ENCODE peak calls at places on chromosomes 1 and 21, in eight cellular contexts. One of them, this sample, is unnamed.
A peak's percentile ranks its signal among the peaks of the same experiment; 100 is the strongest.

GRCh38 chr1:172969611-172970010 is 81.1 kb downstream of the TNFSF18 start:
- DNase-seq in activated T-helper 1 cell treated with Interleukin-2 at 50 U/mL for 16 hours: no peak
- DNase-seq in neural crest cell: no peak
- DNase-seq in NCI-H1417: no peak
- DNase-seq in GM04503: peak; percentile 93
- DNase-seq in endothelial cell: no peak
- DNase-seq in cardiac muscle cell: no peak
- DNase-seq in NCI-H1092: no peak
- DNase-seq in this sample: no peak

GRCh38 chr1:117009132-117009531 is 7.6 kb downstream of the CD101 start:
- DNase-seq in GM04503: no peak
- DNase-seq in cardiac muscle cell: no peak
- DNase-seq in neural crest cell: no peak
- DNase-seq in NCI-H1092: no peak
- DNase-seq in activated T-helper 1 cell treated with Interleukin-2 at 50 U/mL for 16 hours: no peak
- DNase-seq in NCI-H1417: no peak
- DNase-seq in endothelial cell: no peak
- DNase-seq in this sample: no peak

GRCh38 chr1:17438977-17439249 is 564 bp downstream of the RCC2 start:
- DNase-seq in cardiac muscle cell: no peak
- DNase-seq in neural crest cell: no peak
- DNase-seq in NCI-H1092: no peak
- DNase-seq in endothelial cell: peak; percentile 48
- DNase-seq in NCI-H1417: no peak
- DNase-seq in GM04503: no peak
- DNase-seq in activated T-helper 1 cell treated with Interleukin-2 at 50 U/mL for 16 hours: no peak
- DNase-seq in this sample: no peak

GRCh38 chr1:206578115-206578935 is 33.9 kb downstream of the EIF2D start:
- DNase-seq in endothelial cell: no peak
- DNase-seq in activated T-helper 1 cell treated with Interleukin-2 at 50 U/mL for 16 hours: no peak
- DNase-seq in NCI-H1092: no peak
- DNase-seq in neural crest cell: no peak
- DNase-seq in GM04503: no peak
- DNase-seq in cardiac muscle cell: no peak
- DNase-seq in NCI-H1417: peak; percentile 17
- DNase-seq in this sample: no peak

GRCh38 chr1:185969028-185969427 is 234.8 kb downstream of the HMCN1 start:
- DNase-seq in activated T-helper 1 cell treated with Interleukin-2 at 50 U/mL for 16 hours: no peak
- DNase-seq in cardiac muscle cell: no peak
- DNase-seq in GM04503: peak; percentile 59
- DNase-seq in NCI-H1417: no peak
- DNase-seq in endothelial cell: no peak
- DNase-seq in neural crest cell: no peak
- DNase-seq in NCI-H1092: no peak
- DNase-seq in this sample: no peak

GRCh38 chr1:74343191-74343590 is 108.0 kb downstream of the TNNI3K start:
- DNase-seq in endothelial cell: no peak
- DNase-seq in NCI-H1092: peak; percentile 86
- DNase-seq in NCI-H1417: peak; percentile 95
- DNase-seq in activated T-helper 1 cell treated with Interleukin-2 at 50 U/mL for 16 hours: no peak
- DNase-seq in cardiac muscle cell: no peak
- DNase-seq in GM04503: no peak
- DNase-seq in neural crest cell: no peak
- DNase-seq in this sample: peak; percentile 89

GRCh38 chr1:114232691-114233090 is 79.0 kb upstream of the SYT6 start:
- DNase-seq in cardiac muscle cell: no peak
- DNase-seq in NCI-H1417: no peak
- DNase-seq in activated T-helper 1 cell treated with Interleukin-2 at 50 U/mL for 16 hours: no peak
- DNase-seq in GM04503: no peak
- DNase-seq in neural crest cell: no peak
- DNase-seq in NCI-H1092: no peak
- DNase-seq in endothelial cell: no peak
- DNase-seq in this sample: no peak

GRCh38 chr1:39272027-39272790 is 67.7 kb downstream of the MACF1 start:
- DNase-seq in endothelial cell: no peak
- DNase-seq in cardiac muscle cell: no peak
- DNase-seq in neural crest cell: no peak
- DNase-seq in GM04503: no peak
- DNase-seq in NCI-H1417: peak; percentile 74
- DNase-seq in NCI-H1092: peak; percentile 55
- DNase-seq in activated T-helper 1 cell treated with Interleukin-2 at 50 U/mL for 16 hours: no peak
- DNase-seq in this sample: no peak

GRCh38 chr1:160862151-160863061 is at the start of gene CD244:
- DNase-seq in GM04503: no peak
- DNase-seq in NCI-H1092: no peak
- DNase-seq in NCI-H1417: no peak
- DNase-seq in endothelial cell: no peak
- DNase-seq in neural crest cell: no peak
- DNase-seq in cardiac muscle cell: peak; percentile 77
- DNase-seq in activated T-helper 1 cell treated with Interleukin-2 at 50 U/mL for 16 hours: no peak
- DNase-seq in this sample: no peak

GRCh38 chr1:98034505-98034904 is 113.7 kb upstream of the DPYD start:
- DNase-seq in NCI-H1417: peak; percentile 48
- DNase-seq in GM04503: no peak
- DNase-seq in cardiac muscle cell: no peak
- DNase-seq in endothelial cell: no peak
- DNase-seq in neural crest cell: no peak
- DNase-seq in activated T-helper 1 cell treated with Interleukin-2 at 50 U/mL for 16 hours: no peak
- DNase-seq in NCI-H1092: no peak
- DNase-seq in this sample: peak; percentile 40

GRCh38 chr1:239731079-239731744 is 344.8 kb downstream of the CHRM3 start:
- DNase-seq in activated T-helper 1 cell treated with Interleukin-2 at 50 U/mL for 16 hours: no peak
- DNase-seq in GM04503: no peak
- DNase-seq in cardiac muscle cell: no peak
- DNase-seq in neural crest cell: no peak
- DNase-seq in endothelial cell: no peak
- DNase-seq in NCI-H1417: no peak
- DNase-seq in NCI-H1092: no peak
- DNase-seq in this sample: no peak

GRCh38 chr1:221809101-221810029 is 67.5 kb upstream of the DUSP10 start:
- DNase-seq in NCI-H1417: no peak
- DNase-seq in activated T-helper 1 cell treated with Interleukin-2 at 50 U/mL for 16 hours: no peak
- DNase-seq in cardiac muscle cell: no peak
- DNase-seq in NCI-H1092: no peak
- DNase-seq in GM04503: no peak
- DNase-seq in endothelial cell: no peak
- DNase-seq in neural crest cell: no peak
- DNase-seq in this sample: no peak

GRCh38 chr1:27555700-27556424 is 48.1 kb downstream of the AHDC1 start:
- DNase-seq in NCI-H1092: no peak
- DNase-seq in endothelial cell: no peak
- DNase-seq in cardiac muscle cell: no peak
- DNase-seq in NCI-H1417: peak; percentile 72
- DNase-seq in GM04503: no peak
- DNase-seq in activated T-helper 1 cell treated with Interleukin-2 at 50 U/mL for 16 hours: no peak
- DNase-seq in neural crest cell: no peak
- DNase-seq in this sample: no peak

GRCh38 chr1:211634931-211635330 is 40.5 kb downstream of the NEK2 start:
- DNase-seq in cardiac muscle cell: no peak
- DNase-seq in GM04503: no peak
- DNase-seq in NCI-H1417: no peak
- DNase-seq in neural crest cell: no peak
- DNase-seq in activated T-helper 1 cell treated with Interleukin-2 at 50 U/mL for 16 hours: no peak
- DNase-seq in endothelial cell: no peak
- DNase-seq in NCI-H1092: no peak
- DNase-seq in this sample: no peak

GRCh38 chr21:43902441-43902840 is 37.4 kb downstream of the AGPAT3 start:
- DNase-seq in cardiac muscle cell: no peak
- DNase-seq in GM04503: no peak
- DNase-seq in activated T-helper 1 cell treated with Interleukin-2 at 50 U/mL for 16 hours: no peak
- DNase-seq in NCI-H1417: no peak
- DNase-seq in NCI-H1092: no peak
- DNase-seq in endothelial cell: no peak
- DNase-seq in neural crest cell: no peak
- DNase-seq in this sample: no peak

GRCh38 chr1:3992103-3992556 is 92.1 kb upstream of the C1orf174 start:
- DNase-seq in NCI-H1417: no peak
- DNase-seq in neural crest cell: no peak
- DNase-seq in NCI-H1092: no peak
- DNase-seq in GM04503: no peak
- DNase-seq in cardiac muscle cell: no peak
- DNase-seq in endothelial cell: no peak
- DNase-seq in activated T-helper 1 cell treated with Interleukin-2 at 50 U/mL for 16 hours: no peak
- DNase-seq in this sample: no peak

GRCh38 chr1:40622936-40623629 is 42.4 kb downstream of the RIMS3 start:
- DNase-seq in cardiac muscle cell: no peak
- DNase-seq in neural crest cell: no peak
- DNase-seq in activated T-helper 1 cell treated with Interleukin-2 at 50 U/mL for 16 hours: no peak
- DNase-seq in NCI-H1417: no peak
- DNase-seq in endothelial cell: no peak
- DNase-seq in NCI-H1092: no peak
- DNase-seq in GM04503: no peak
- DNase-seq in this sample: no peak

GRCh38 chr1:76354236-76354635 is 279.7 kb downstream of the ST6GALNAC3 start:
- DNase-seq in activated T-helper 1 cell treated with Interleukin-2 at 50 U/mL for 16 hours: no peak
- DNase-seq in GM04503: no peak
- DNase-seq in NCI-H1417: no peak
- DNase-seq in cardiac muscle cell: no peak
- DNase-seq in neural crest cell: no peak
- DNase-seq in endothelial cell: no peak
- DNase-seq in NCI-H1092: no peak
- DNase-seq in this sample: no peak

GRCh38 chr1:219153741-219154140 is 19.9 kb upstream of the LYPLAL1 start:
- DNase-seq in endothelial cell: no peak
- DNase-seq in NCI-H1092: no peak
- DNase-seq in GM04503: no peak
- DNase-seq in neural crest cell: no peak
- DNase-seq in NCI-H1417: no peak
- DNase-seq in cardiac muscle cell: no peak
- DNase-seq in activated T-helper 1 cell treated with Interleukin-2 at 50 U/mL for 16 hours: no peak
- DNase-seq in this sample: no peak

GRCh38 chr1:10932088-10932487 is 80.4 kb upstream of the TARDBP start:
- DNase-seq in NCI-H1092: no peak
- DNase-seq in GM04503: no peak
- DNase-seq in NCI-H1417: no peak
- DNase-seq in endothelial cell: no peak
- DNase-seq in activated T-helper 1 cell treated with Interleukin-2 at 50 U/mL for 16 hours: no peak
- DNase-seq in neural crest cell: no peak
- DNase-seq in cardiac muscle cell: no peak
- DNase-seq in this sample: no peak

GRCh38 chr1:64973061-64973647 is 6.8 kb upstream of the JAK1 start:
- DNase-seq in endothelial cell: no peak
- DNase-seq in neural crest cell: no peak
- DNase-seq in activated T-helper 1 cell treated with Interleukin-2 at 50 U/mL for 16 hours: no peak
- DNase-seq in cardiac muscle cell: no peak
- DNase-seq in NCI-H1092: no peak
- DNase-seq in NCI-H1417: no peak
- DNase-seq in GM04503: no peak
- DNase-seq in this sample: no peak

GRCh38 chr1:169109561-169110134 is 3.2 kb downstream of the ATP1B1 start:
- DNase-seq in neural crest cell: no peak
- DNase-seq in GM04503: no peak
- DNase-seq in cardiac muscle cell: peak; percentile 94
- DNase-seq in NCI-H1092: no peak
- DNase-seq in activated T-helper 1 cell treated with Interleukin-2 at 50 U/mL for 16 hours: no peak
- DNase-seq in NCI-H1417: peak; percentile 67
- DNase-seq in endothelial cell: no peak
- DNase-seq in this sample: peak; percentile 69

GRCh38 chr21:27425172-27425571 is 458.3 kb upstream of the ADAMTS5 start:
- DNase-seq in cardiac muscle cell: peak; percentile 9
- DNase-seq in NCI-H1417: no peak
- DNase-seq in GM04503: no peak
- DNase-seq in NCI-H1092: no peak
- DNase-seq in neural crest cell: no peak
- DNase-seq in endothelial cell: no peak
- DNase-seq in activated T-helper 1 cell treated with Interleukin-2 at 50 U/mL for 16 hours: no peak
- DNase-seq in this sample: no peak

GRCh38 chr1:213759359-213760181 is 228.2 kb upstream of the PROX1 start:
- DNase-seq in activated T-helper 1 cell treated with Interleukin-2 at 50 U/mL for 16 hours: no peak
- DNase-seq in cardiac muscle cell: no peak
- DNase-seq in NCI-H1092: peak; percentile 79
- DNase-seq in neural crest cell: no peak
- DNase-seq in NCI-H1417: peak; percentile 52
- DNase-seq in endothelial cell: no peak
- DNase-seq in GM04503: no peak
- DNase-seq in this sample: no peak

GRCh38 chr1:192983349-192983980 is 75.7 kb downstream of the UCHL5 start:
- DNase-seq in cardiac muscle cell: no peak
- DNase-seq in NCI-H1417: no peak
- DNase-seq in activated T-helper 1 cell treated with Interleukin-2 at 50 U/mL for 16 hours: no peak
- DNase-seq in neural crest cell: no peak
- DNase-seq in NCI-H1092: no peak
- DNase-seq in endothelial cell: no peak
- DNase-seq in GM04503: no peak
- DNase-seq in this sample: no peak

GRCh38 chr1:175221548-175222175 is 29.1 kb upstream of the KIAA0040 start:
- DNase-seq in NCI-H1092: no peak
- DNase-seq in cardiac muscle cell: peak; percentile 14
- DNase-seq in activated T-helper 1 cell treated with Interleukin-2 at 50 U/mL for 16 hours: no peak
- DNase-seq in GM04503: no peak
- DNase-seq in endothelial cell: peak; percentile 37
- DNase-seq in neural crest cell: no peak
- DNase-seq in NCI-H1417: no peak
- DNase-seq in this sample: no peak

GRCh38 chr1:104801344-104801743 is 1051.6 kb downstream of the AMY1C start:
- DNase-seq in cardiac muscle cell: no peak
- DNase-seq in NCI-H1092: no peak
- DNase-seq in GM04503: no peak
- DNase-seq in neural crest cell: no peak
- DNase-seq in endothelial cell: no peak
- DNase-seq in activated T-helper 1 cell treated with Interleukin-2 at 50 U/mL for 16 hours: no peak
- DNase-seq in NCI-H1417: no peak
- DNase-seq in this sample: no peak

GRCh38 chr1:230392920-230393521 is 33.1 kb downstream of the PGBD5 start:
- DNase-seq in activated T-helper 1 cell treated with Interleukin-2 at 50 U/mL for 16 hours: no peak
- DNase-seq in GM04503: no peak
- DNase-seq in cardiac muscle cell: no peak
- DNase-seq in endothelial cell: no peak
- DNase-seq in NCI-H1417: no peak
- DNase-seq in NCI-H1092: no peak
- DNase-seq in neural crest cell: no peak
- DNase-seq in this sample: no peak

GRCh38 chr1:93638307-93638847 is 43.3 kb downstream of the BCAR3 start:
- DNase-seq in NCI-H1417: no peak
- DNase-seq in endothelial cell: no peak
- DNase-seq in activated T-helper 1 cell treated with Interleukin-2 at 50 U/mL for 16 hours: no peak
- DNase-seq in GM04503: no peak
- DNase-seq in neural crest cell: no peak
- DNase-seq in NCI-H1092: no peak
- DNase-seq in cardiac muscle cell: no peak
- DNase-seq in this sample: no peak

GRCh38 chr1:10755977-10756521 is 40.4 kb downstream of the CASZ1 start:
- DNase-seq in cardiac muscle cell: no peak
- DNase-seq in NCI-H1092: no peak
- DNase-seq in NCI-H1417: peak; percentile 57
- DNase-seq in neural crest cell: no peak
- DNase-seq in GM04503: peak; percentile 6
- DNase-seq in endothelial cell: no peak
- DNase-seq in activated T-helper 1 cell treated with Interleukin-2 at 50 U/mL for 16 hours: peak; percentile 42
- DNase-seq in this sample: peak; percentile 41

GRCh38 chr1:173429517-173430477 is 47.3 kb upstream of the PRDX6 start:
- DNase-seq in neural crest cell: peak; percentile 53
- DNase-seq in NCI-H1417: peak; percentile 52
- DNase-seq in cardiac muscle cell: peak; percentile 90
- DNase-seq in endothelial cell: peak; percentile 56
- DNase-seq in NCI-H1092: peak; percentile 35
- DNase-seq in activated T-helper 1 cell treated with Interleukin-2 at 50 U/mL for 16 hours: peak; percentile 42
- DNase-seq in GM04503: peak; percentile 71
- DNase-seq in this sample: peak; percentile 74

GRCh38 chr1:164644774-164645634 is 86.0 kb downstream of the PBX1 start:
- DNase-seq in activated T-helper 1 cell treated with Interleukin-2 at 50 U/mL for 16 hours: no peak
- DNase-seq in cardiac muscle cell: no peak
- DNase-seq in GM04503: no peak
- DNase-seq in NCI-H1417: no peak
- DNase-seq in endothelial cell: no peak
- DNase-seq in neural crest cell: no peak
- DNase-seq in NCI-H1092: peak; percentile 39
- DNase-seq in this sample: peak; percentile 72

GRCh38 chr1:38088366-38088765 is 41.8 kb upstream of the POU3F1 start:
- DNase-seq in neural crest cell: no peak
- DNase-seq in NCI-H1092: no peak
- DNase-seq in endothelial cell: no peak
- DNase-seq in activated T-helper 1 cell treated with Interleukin-2 at 50 U/mL for 16 hours: no peak
- DNase-seq in cardiac muscle cell: no peak
- DNase-seq in GM04503: no peak
- DNase-seq in NCI-H1417: peak; percentile 59
- DNase-seq in this sample: peak; percentile 56

GRCh38 chr1:203621559-203622130 is 5.0 kb upstream of the ATP2B4 start:
- DNase-seq in neural crest cell: no peak
- DNase-seq in NCI-H1092: no peak
- DNase-seq in activated T-helper 1 cell treated with Interleukin-2 at 50 U/mL for 16 hours: no peak
- DNase-seq in GM04503: no peak
- DNase-seq in cardiac muscle cell: no peak
- DNase-seq in endothelial cell: no peak
- DNase-seq in NCI-H1417: no peak
- DNase-seq in this sample: no peak

This sample was measured in NCI-H2227 treated with DMSO at 0.1 percent for 48 hours.